ENCODE peak calls at places on chromosomes 12 and 14, in seven cellular contexts. H is HCT116, Z is K562, M is H1, I is HepG2, S is SK-N-SH, Q is GM12878. D is an unnamed sample.

GRCh38 chr14:101128478-101129450 is 225.2 kb upstream of the RTL1 start:
- DNase-seq in H (no peak), Z (no peak), M (no peak), I (no peak), S (peak), Q (no peak), D (no peak)

GRCh38 chr12:30013051-30013450 is 229.3 kb upstream of the TMTC1 start:
- DNase-seq in H (no peak), Z (no peak), M (peak), I (no peak), S (no peak), Q (no peak), D (peak)

GRCh38 chr12:52126050-52126604 is 46.6 kb downstream of the SMIM41 start:
- DNase-seq in H (no peak), Z (no peak), M (no peak), I (no peak), S (peak), Q (no peak), D (no peak)

GRCh38 chr14:71235865-71236264 is 328.6 kb downstream of the PCNX1 start:
- DNase-seq in H (no peak), Z (no peak), M (no peak), I (no peak), S (peak), Q (no peak), D (no peak)

GRCh38 chr14:29462271-29462670 is 465.4 kb downstream of the PRKD1 start:
- DNase-seq in H (no peak), Z (no peak), M (no peak), I (no peak), S (no peak), Q (no peak), D (no peak)

GRCh38 chr12:104486943-104487819 is 30.4 kb downstream of the CHST11 start:
- DNase-seq in H (no peak), Z (no peak), M (no peak), I (no peak), S (no peak), Q (no peak), D (no peak)

GRCh38 chr14:87115234-87115633 is 877.7 kb downstream of the GALC start:
- DNase-seq in H (no peak), Z (no peak), M (no peak), I (no peak), S (no peak), Q (no peak), D (no peak)

GRCh38 chr12:108691995-108692808 is 39.1 kb downstream of the CORO1C start:
- DNase-seq in H (no peak), Z (no peak), M (no peak), I (no peak), S (no peak), Q (no peak), D (no peak)

GRCh38 chr14:45199246-45199645 is 53.8 kb downstream of the MIS18BP1 start:
- DNase-seq in H (no peak), Z (no peak), M (no peak), I (no peak), S (no peak), Q (no peak), D (no peak)

GRCh38 chr14:58703149-58703509 is 65.4 kb downstream of the DACT1 start:
- DNase-seq in H (no peak), Z (no peak), M (no peak), I (no peak), S (peak), Q (no peak), D (no peak)

GRCh38 chr14:72292689-72293024 is 360.4 kb downstream of the RGS6 start:
- DNase-seq in H (no peak), Z (no peak), M (no peak), I (no peak), S (no peak), Q (no peak), D (no peak)

GRCh38 chr12:58487280-58488141 is 432.8 kb downstream of the LRIG3 start:
- DNase-seq in H (no peak), Z (no peak), M (no peak), I (no peak), S (no peak), Q (no peak), D (no peak)

GRCh38 chr12:58496411-58496810 is 423.9 kb downstream of the LRIG3 start:
- DNase-seq in H (no peak), Z (no peak), M (no peak), I (no peak), S (no peak), Q (no peak), D (no peak)

GRCh38 chr12:58489394-58489793 is 430.9 kb downstream of the LRIG3 start:
- DNase-seq in H (no peak), Z (no peak), M (no peak), I (no peak), S (no peak), Q (no peak), D (no peak)

DNA sequence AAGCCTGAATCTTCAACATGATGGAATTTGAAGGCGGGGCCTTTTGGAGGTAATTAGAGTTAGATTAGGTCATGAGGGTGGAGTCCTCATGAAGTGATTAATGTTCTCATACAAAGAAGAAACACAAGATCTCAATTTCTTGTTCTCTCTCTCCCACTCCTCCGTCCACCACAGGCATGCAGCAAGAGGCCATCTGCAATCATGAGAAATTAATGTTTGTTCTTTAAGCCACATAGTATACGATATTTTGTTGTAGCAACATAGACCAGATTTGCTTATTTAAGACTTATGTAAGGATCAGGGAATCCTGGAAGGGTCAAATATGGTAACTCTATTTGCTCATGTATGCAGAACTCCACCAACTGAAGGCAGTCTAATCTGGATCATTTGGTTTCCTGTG is 429.0 kb downstream of the LRIG3 start:
- DNase-seq in H (no peak), Z (no peak), M (no peak), I (no peak), S (no peak), Q (no peak), D (no peak)
- TF ChIP-seq YY1 in H (no peak), Z (no peak), M (no peak), I (no peak), S (no peak), Q (no peak), D (no peak)

DNA sequence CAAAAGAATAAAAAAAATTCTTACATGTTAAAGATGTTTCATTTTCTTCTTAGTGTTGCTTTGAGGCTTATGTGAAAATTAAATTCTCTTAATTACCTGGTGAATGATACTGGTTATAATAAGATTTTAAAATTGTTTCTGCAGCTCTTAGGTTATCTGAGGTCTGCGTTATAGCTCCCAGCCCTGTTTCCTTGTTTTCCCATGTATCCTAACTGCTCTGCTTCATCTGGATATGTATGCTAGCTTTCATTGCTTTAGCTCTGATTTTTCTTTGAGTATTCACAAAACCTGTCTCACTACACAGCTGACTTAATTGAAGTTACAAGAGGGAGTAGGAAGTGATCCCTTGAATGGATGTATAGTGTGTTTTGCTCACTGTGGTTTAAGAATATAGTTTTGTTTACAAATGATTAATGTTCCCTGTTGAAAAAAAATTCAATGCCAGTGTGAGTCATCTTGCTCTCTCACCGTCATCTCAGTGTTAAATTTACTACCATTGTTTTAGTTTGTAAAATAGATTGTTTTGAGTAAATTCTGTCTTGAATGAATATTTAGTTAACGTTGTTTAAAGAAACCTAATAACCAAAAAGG is 26.8 kb downstream of the CPSF6 start:
- DNase-seq in H (no peak), Z (no peak), M (no peak), I (no peak), S (no peak), Q (no peak), D (no peak)
- TF ChIP-seq YY1 in H (no peak), Z (no peak), M (no peak), I (no peak), S (no peak), Q (no peak), D (no peak)

DNA sequence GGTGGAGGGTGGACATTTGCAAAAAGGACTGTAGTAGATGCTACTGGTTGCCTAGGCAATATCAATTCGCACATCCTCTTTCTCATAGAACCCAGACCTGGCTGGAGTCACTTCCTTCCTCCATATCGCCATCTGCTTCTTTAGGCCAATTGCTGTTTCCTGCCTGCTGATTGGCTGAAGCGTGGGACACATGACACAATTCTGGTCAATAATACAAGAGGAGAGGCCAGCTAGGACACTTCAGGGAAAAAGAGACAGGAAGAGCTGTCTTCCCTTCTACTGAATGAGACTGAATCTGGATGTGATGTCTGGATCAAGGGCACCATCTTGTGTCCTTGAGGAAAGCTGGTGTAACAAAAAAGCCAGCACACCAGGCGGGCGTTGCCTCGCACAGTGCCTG is 53.8 kb downstream of the TRPV4 start:
- DNase-seq in H (no peak), Z (peak), M (no peak), I (peak), S (no peak), Q (no peak), D (no peak)
- TF ChIP-seq YY1 in H (no peak), Z (no peak), M (no peak), I (no peak), S (no peak), Q (no peak), D (no peak)

GRCh38 chr12:121793836-121794531 is 496 bp upstream of the RHOF start:
- DNase-seq in H (peak), Z (peak), M (peak), I (peak), S (peak), Q (peak), D (peak)

GRCh38 chr12:121792607-121793500 is 634 bp downstream of the RHOF start:
- DNase-seq in H (no peak), Z (no peak), M (no peak), I (peak), S (no peak), Q (no peak), D (no peak)

GRCh38 chr12:121791671-121792496 is 1.6 kb downstream of the RHOF start:
- DNase-seq in H (no peak), Z (no peak), M (no peak), I (peak), S (no peak), Q (no peak), D (no peak)

GRCh38 chr12:121794532-121795028 is 1.1 kb upstream of the RHOF start:
- DNase-seq in H (no peak), Z (peak), M (no peak), I (no peak), S (peak), Q (no peak), D (no peak)

GRCh38 chr12:121793501-121793835 is at the start of gene RHOF:
- DNase-seq in H (no peak), Z (peak), M (no peak), I (no peak), S (peak), Q (no peak), D (no peak)
- TF ChIP-seq YY1 in H (peak), Z (no peak), M (peak), I (peak), S (no peak), Q (peak), D (no peak)

DNA sequence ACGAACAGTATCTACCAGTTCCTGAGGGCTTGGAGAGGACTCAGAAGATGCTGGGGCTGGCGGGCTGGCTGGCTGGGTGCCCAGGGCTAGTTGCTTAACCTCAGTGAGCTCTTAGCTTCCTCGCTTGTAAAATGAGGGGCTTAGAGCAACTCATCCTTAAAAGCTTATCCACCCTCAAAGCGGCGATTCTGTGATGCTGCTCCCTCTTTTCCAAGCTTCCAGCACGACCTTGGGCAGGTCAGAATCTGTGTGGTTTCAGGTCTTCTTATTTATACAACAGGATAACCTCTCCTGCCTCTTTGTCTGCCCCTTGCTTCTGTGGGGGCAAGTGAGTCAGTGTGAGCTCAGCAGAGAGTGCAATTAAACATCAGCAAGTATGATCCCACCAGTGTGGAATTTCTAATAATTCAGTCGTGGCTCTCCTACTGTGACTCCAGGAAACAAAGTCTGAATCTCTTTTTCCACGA is 281.8 kb downstream of the KSR2 start:
- DNase-seq in H (peak), Z (no peak), M (no peak), I (peak), S (peak), Q (no peak), D (no peak)
- TF ChIP-seq YY1 in H (no peak), Z (no peak), M (no peak), I (no peak), S (no peak), Q (no peak), D (no peak)